ENCODE peak calls at places on chromosomes 13 and 19, in seven cellular contexts. One of them, this sample, is unnamed.

GRCh38 chr13:49936943-49937273 is 768 bp upstream of the SPRYD7 start:
- DNase-seq in kidney tubule cell: peak
- DNase-seq in GM12878: no peak
- DNase-seq in stimulated activated CD4-positive, alpha-beta T cell treated with anti-CD3 and anti-CD28 coated beads, TNF-alpha, amount 100 ng/mL, for 4 hours: no peak
- DNase-seq in upper lobe of right lung: no peak
- DNase-seq in G401: no peak
- DNase-seq in D341Med: no peak
- DNase-seq in this sample: no peak

GRCh38 chr19:39052243-39052746 is 19.9 kb upstream of the FBXO27 start:
- DNase-seq in kidney tubule cell: peak
- DNase-seq in GM12878: no peak
- DNase-seq in stimulated activated CD4-positive, alpha-beta T cell treated with anti-CD3 and anti-CD28 coated beads, TNF-alpha, amount 100 ng/mL, for 4 hours: peak
- DNase-seq in upper lobe of right lung: peak
- DNase-seq in G401: peak
- DNase-seq in D341Med: peak
- DNase-seq in this sample: peak

GRCh38 chr19:38915329-38916321 is 3.6 kb upstream of the CCER2 start:
- DNase-seq in kidney tubule cell: no peak
- DNase-seq in GM12878: no peak
- DNase-seq in stimulated activated CD4-positive, alpha-beta T cell treated with anti-CD3 and anti-CD28 coated beads, TNF-alpha, amount 100 ng/mL, for 4 hours: no peak
- DNase-seq in upper lobe of right lung: no peak
- DNase-seq in G401: no peak
- DNase-seq in D341Med: peak
- DNase-seq in this sample: no peak

GRCh38 chr19:47049307-47049700 is 880 bp upstream of the TMEM160 start:
- DNase-seq in kidney tubule cell: peak
- DNase-seq in GM12878: no peak
- DNase-seq in stimulated activated CD4-positive, alpha-beta T cell treated with anti-CD3 and anti-CD28 coated beads, TNF-alpha, amount 100 ng/mL, for 4 hours: no peak
- DNase-seq in upper lobe of right lung: no peak
- DNase-seq in G401: peak
- DNase-seq in D341Med: no peak
- DNase-seq in this sample: no peak

GRCh38 chr19:29042450-29042849 is 170.5 kb downstream of the UQCRFS1 start:
- DNase-seq in kidney tubule cell: no peak
- DNase-seq in GM12878: no peak
- DNase-seq in stimulated activated CD4-positive, alpha-beta T cell treated with anti-CD3 and anti-CD28 coated beads, TNF-alpha, amount 100 ng/mL, for 4 hours: no peak
- DNase-seq in upper lobe of right lung: no peak
- DNase-seq in G401: no peak
- DNase-seq in D341Med: no peak
- DNase-seq in this sample: no peak

GRCh38 chr19:3643592-3644313 is 17.2 kb upstream of the CACTIN start:
- DNase-seq in kidney tubule cell: no peak
- DNase-seq in GM12878: no peak
- DNase-seq in stimulated activated CD4-positive, alpha-beta T cell treated with anti-CD3 and anti-CD28 coated beads, TNF-alpha, amount 100 ng/mL, for 4 hours: no peak
- DNase-seq in upper lobe of right lung: no peak
- DNase-seq in G401: no peak
- DNase-seq in D341Med: no peak
- DNase-seq in this sample: no peak

GRCh38 chr13:43652751-43653150 is 134.0 kb downstream of the ENOX1 start:
- DNase-seq in kidney tubule cell: no peak
- DNase-seq in GM12878: no peak
- DNase-seq in stimulated activated CD4-positive, alpha-beta T cell treated with anti-CD3 and anti-CD28 coated beads, TNF-alpha, amount 100 ng/mL, for 4 hours: no peak
- DNase-seq in upper lobe of right lung: no peak
- DNase-seq in G401: no peak
- DNase-seq in D341Med: no peak
- DNase-seq in this sample: no peak

GRCh38 chr13:112096959-112097358 is 30.0 kb downstream of the SOX1 start:
- DNase-seq in kidney tubule cell: no peak
- DNase-seq in GM12878: no peak
- DNase-seq in stimulated activated CD4-positive, alpha-beta T cell treated with anti-CD3 and anti-CD28 coated beads, TNF-alpha, amount 100 ng/mL, for 4 hours: no peak
- DNase-seq in upper lobe of right lung: no peak
- DNase-seq in G401: no peak
- DNase-seq in D341Med: no peak
- DNase-seq in this sample: no peak

GRCh38 chr19:12834418-12834943 is at the start of gene RTBDN:
- DNase-seq in kidney tubule cell: no peak
- DNase-seq in GM12878: no peak
- DNase-seq in stimulated activated CD4-positive, alpha-beta T cell treated with anti-CD3 and anti-CD28 coated beads, TNF-alpha, amount 100 ng/mL, for 4 hours: no peak
- DNase-seq in upper lobe of right lung: no peak
- DNase-seq in G401: peak
- DNase-seq in D341Med: peak
- DNase-seq in this sample: no peak

GRCh38 chr19:16085115-16085514 is 8.8 kb downstream of the TPM4 start:
- DNase-seq in kidney tubule cell: peak
- DNase-seq in GM12878: no peak
- DNase-seq in stimulated activated CD4-positive, alpha-beta T cell treated with anti-CD3 and anti-CD28 coated beads, TNF-alpha, amount 100 ng/mL, for 4 hours: no peak
- DNase-seq in upper lobe of right lung: peak
- DNase-seq in G401: no peak
- DNase-seq in D341Med: no peak
- DNase-seq in this sample: no peak

GRCh38 chr13:47291116-47291656 is 394.3 kb upstream of the HTR2A start:
- DNase-seq in kidney tubule cell: peak
- DNase-seq in GM12878: no peak
- DNase-seq in stimulated activated CD4-positive, alpha-beta T cell treated with anti-CD3 and anti-CD28 coated beads, TNF-alpha, amount 100 ng/mL, for 4 hours: no peak
- DNase-seq in upper lobe of right lung: no peak
- DNase-seq in G401: no peak
- DNase-seq in D341Med: no peak
- DNase-seq in this sample: no peak

GRCh38 chr13:78241278-78241919 is 322.8 kb upstream of the EDNRB start:
- DNase-seq in kidney tubule cell: peak
- DNase-seq in GM12878: no peak
- DNase-seq in stimulated activated CD4-positive, alpha-beta T cell treated with anti-CD3 and anti-CD28 coated beads, TNF-alpha, amount 100 ng/mL, for 4 hours: no peak
- DNase-seq in upper lobe of right lung: peak
- DNase-seq in G401: peak
- DNase-seq in D341Med: peak
- DNase-seq in this sample: no peak